ENCODE peak calls at places on chromosomes 12 and 14, in six cellular contexts. One of them, this sample, is unnamed.

GRCh38 chr12:104280703-104281458 is 22.7 kb upstream of the EID3 start:
- DNase-seq in cardiac muscle cell: peak; percentile 91
- DNase-seq in A549: peak; percentile 67
- DNase-seq in AG09309: peak; percentile 87
- DNase-seq in CD4-positive, alpha-beta T cell: no peak
- DNase-seq in activated CD8-positive, alpha-beta T cell treated with anti-CD3 and anti-CD28 coated beads for 36 hours: no peak
- DNase-seq in this sample: peak; percentile 90

GRCh38 chr12:113935459-113935858 is 30.7 kb downstream of the RBM19 start:
- DNase-seq in AG09309: no peak
- DNase-seq in activated CD8-positive, alpha-beta T cell treated with anti-CD3 and anti-CD28 coated beads for 36 hours: no peak
- DNase-seq in A549: no peak
- DNase-seq in CD4-positive, alpha-beta T cell: no peak
- DNase-seq in cardiac muscle cell: peak; percentile 14
- DNase-seq in this sample: no peak

GRCh38 chr12:65609359-65609771 is 214.9 kb upstream of the HMGA2 start:
- DNase-seq in AG09309: peak; percentile 90
- DNase-seq in cardiac muscle cell: peak; percentile 59
- DNase-seq in A549: no peak
- DNase-seq in activated CD8-positive, alpha-beta T cell treated with anti-CD3 and anti-CD28 coated beads for 36 hours: no peak
- DNase-seq in CD4-positive, alpha-beta T cell: no peak
- DNase-seq in this sample: peak; percentile 72

GRCh38 chr12:55934773-55935172 is 3.8 kb downstream of the DGKA start:
- DNase-seq in A549: no peak
- DNase-seq in cardiac muscle cell: no peak
- DNase-seq in CD4-positive, alpha-beta T cell: no peak
- DNase-seq in activated CD8-positive, alpha-beta T cell treated with anti-CD3 and anti-CD28 coated beads for 36 hours: no peak
- DNase-seq in AG09309: no peak
- DNase-seq in this sample: no peak

GRCh38 chr12:3313655-3314305 is 177.2 kb upstream of the PRMT8 start:
- DNase-seq in CD4-positive, alpha-beta T cell: no peak
- DNase-seq in cardiac muscle cell: peak; percentile 19
- DNase-seq in A549: peak; percentile 52
- DNase-seq in activated CD8-positive, alpha-beta T cell treated with anti-CD3 and anti-CD28 coated beads for 36 hours: peak; percentile 35
- DNase-seq in AG09309: no peak
- DNase-seq in this sample: no peak

GRCh38 chr14:85565862-85566296 is 35.9 kb downstream of the FLRT2 start:
- DNase-seq in A549: no peak
- DNase-seq in activated CD8-positive, alpha-beta T cell treated with anti-CD3 and anti-CD28 coated beads for 36 hours: no peak
- DNase-seq in AG09309: no peak
- DNase-seq in cardiac muscle cell: peak; percentile 48
- DNase-seq in CD4-positive, alpha-beta T cell: no peak
- DNase-seq in this sample: no peak

GRCh38 chr12:56189336-56189917 is at the start of gene SMARCC2:
- DNase-seq in activated CD8-positive, alpha-beta T cell treated with anti-CD3 and anti-CD28 coated beads for 36 hours: peak; percentile 91
- DNase-seq in cardiac muscle cell: peak; percentile 90
- DNase-seq in A549: peak; percentile 91
- DNase-seq in AG09309: peak; percentile 56
- DNase-seq in CD4-positive, alpha-beta T cell: peak; percentile 75
- DNase-seq in this sample: no peak

GRCh38 chr12:98935847-98936246 is 290.8 kb downstream of the APAF1 start:
- DNase-seq in CD4-positive, alpha-beta T cell: no peak
- DNase-seq in cardiac muscle cell: no peak
- DNase-seq in activated CD8-positive, alpha-beta T cell treated with anti-CD3 and anti-CD28 coated beads for 36 hours: no peak
- DNase-seq in AG09309: no peak
- DNase-seq in A549: no peak
- DNase-seq in this sample: no peak

GRCh38 chr14:95503365-95504134 is 12.9 kb downstream of the SYNE3 start:
- DNase-seq in cardiac muscle cell: no peak
- DNase-seq in activated CD8-positive, alpha-beta T cell treated with anti-CD3 and anti-CD28 coated beads for 36 hours: no peak
- DNase-seq in CD4-positive, alpha-beta T cell: no peak
- DNase-seq in A549: no peak
- DNase-seq in AG09309: no peak
- DNase-seq in this sample: no peak

GRCh38 chr12:7937867-7938506 is 2.0 kb upstream of the SLC2A3 start:
- DNase-seq in CD4-positive, alpha-beta T cell: no peak
- DNase-seq in A549: peak; percentile 55
- DNase-seq in activated CD8-positive, alpha-beta T cell treated with anti-CD3 and anti-CD28 coated beads for 36 hours: peak; percentile 72
- DNase-seq in cardiac muscle cell: peak; percentile 47
- DNase-seq in AG09309: no peak
- DNase-seq in this sample: no peak

GRCh38 chr12:11901687-11902524 is 168.8 kb upstream of the BCL2L14 start:
- DNase-seq in CD4-positive, alpha-beta T cell: no peak
- DNase-seq in A549: no peak
- DNase-seq in cardiac muscle cell: no peak
- DNase-seq in AG09309: no peak
- DNase-seq in activated CD8-positive, alpha-beta T cell treated with anti-CD3 and anti-CD28 coated beads for 36 hours: peak; percentile 78
- DNase-seq in this sample: no peak

GRCh38 chr12:118922405-118922804 is 58.9 kb upstream of the SRRM4 start:
- DNase-seq in CD4-positive, alpha-beta T cell: no peak
- DNase-seq in A549: no peak
- DNase-seq in cardiac muscle cell: no peak
- DNase-seq in activated CD8-positive, alpha-beta T cell treated with anti-CD3 and anti-CD28 coated beads for 36 hours: no peak
- DNase-seq in AG09309: no peak
- DNase-seq in this sample: no peak

GRCh38 chr14:68576031-68576430 is 216.8 kb downstream of the ZFP36L1 start:
- DNase-seq in activated CD8-positive, alpha-beta T cell treated with anti-CD3 and anti-CD28 coated beads for 36 hours: no peak
- DNase-seq in CD4-positive, alpha-beta T cell: no peak
- DNase-seq in cardiac muscle cell: no peak
- DNase-seq in AG09309: no peak
- DNase-seq in A549: no peak
- DNase-seq in this sample: no peak

GRCh38 chr14:53020193-53020932 is 69.5 kb upstream of the FERMT2 start:
- DNase-seq in A549: no peak
- DNase-seq in CD4-positive, alpha-beta T cell: no peak
- DNase-seq in AG09309: no peak
- DNase-seq in cardiac muscle cell: no peak
- DNase-seq in activated CD8-positive, alpha-beta T cell treated with anti-CD3 and anti-CD28 coated beads for 36 hours: no peak
- DNase-seq in this sample: no peak

GRCh38 chr12:92162079-92162478 is 16.4 kb upstream of the BTG1 start:
- DNase-seq in CD4-positive, alpha-beta T cell: no peak
- DNase-seq in A549: no peak
- DNase-seq in cardiac muscle cell: no peak
- DNase-seq in activated CD8-positive, alpha-beta T cell treated with anti-CD3 and anti-CD28 coated beads for 36 hours: no peak
- DNase-seq in AG09309: no peak
- DNase-seq in this sample: no peak

GRCh38 chr12:50528800-50529199 is 24.0 kb downstream of the DIP2B start:
- DNase-seq in cardiac muscle cell: no peak
- DNase-seq in A549: no peak
- DNase-seq in activated CD8-positive, alpha-beta T cell treated with anti-CD3 and anti-CD28 coated beads for 36 hours: no peak
- DNase-seq in CD4-positive, alpha-beta T cell: no peak
- DNase-seq in AG09309: no peak
- DNase-seq in this sample: no peak

GRCh38 chr12:131981388-131981787 is 31.6 kb downstream of the EP400 start:
- DNase-seq in AG09309: no peak
- DNase-seq in CD4-positive, alpha-beta T cell: no peak
- DNase-seq in A549: no peak
- DNase-seq in activated CD8-positive, alpha-beta T cell treated with anti-CD3 and anti-CD28 coated beads for 36 hours: no peak
- DNase-seq in cardiac muscle cell: no peak
- DNase-seq in this sample: no peak

GRCh38 chr14:68535404-68536024 is 257.4 kb downstream of the ZFP36L1 start:
- DNase-seq in cardiac muscle cell: peak; percentile 58
- DNase-seq in A549: no peak
- DNase-seq in activated CD8-positive, alpha-beta T cell treated with anti-CD3 and anti-CD28 coated beads for 36 hours: no peak
- DNase-seq in AG09309: peak; percentile 76
- DNase-seq in CD4-positive, alpha-beta T cell: no peak
- DNase-seq in this sample: peak; percentile 73

GRCh38 chr14:92546347-92547053 is 32.9 kb downstream of the RIN3 start:
- DNase-seq in AG09309: no peak
- DNase-seq in A549: peak; percentile 44
- DNase-seq in activated CD8-positive, alpha-beta T cell treated with anti-CD3 and anti-CD28 coated beads for 36 hours: no peak
- DNase-seq in cardiac muscle cell: no peak
- DNase-seq in CD4-positive, alpha-beta T cell: no peak
- DNase-seq in this sample: no peak

GRCh38 chr12:131831635-131832041 is 3.4 kb downstream of the MMP17 start:
- DNase-seq in activated CD8-positive, alpha-beta T cell treated with anti-CD3 and anti-CD28 coated beads for 36 hours: no peak
- DNase-seq in AG09309: peak; percentile 66
- DNase-seq in CD4-positive, alpha-beta T cell: no peak
- DNase-seq in cardiac muscle cell: peak; percentile 94
- DNase-seq in A549: no peak
- DNase-seq in this sample: peak; percentile 58

GRCh38 chr12:98741615-98742265 is 96.7 kb downstream of the APAF1 start:
- DNase-seq in CD4-positive, alpha-beta T cell: no peak
- DNase-seq in A549: no peak
- DNase-seq in AG09309: no peak
- DNase-seq in cardiac muscle cell: no peak
- DNase-seq in activated CD8-positive, alpha-beta T cell treated with anti-CD3 and anti-CD28 coated beads for 36 hours: peak; percentile 20
- DNase-seq in this sample: no peak

GRCh38 chr12:122202017-122202416 is 1.5 kb upstream of the B3GNT4 start:
- DNase-seq in AG09309: no peak
- DNase-seq in A549: no peak
- DNase-seq in CD4-positive, alpha-beta T cell: no peak
- DNase-seq in cardiac muscle cell: no peak
- DNase-seq in activated CD8-positive, alpha-beta T cell treated with anti-CD3 and anti-CD28 coated beads for 36 hours: no peak
- DNase-seq in this sample: no peak

GRCh38 chr12:130041983-130042812 is 120.1 kb upstream of the FZD10 start:
- DNase-seq in CD4-positive, alpha-beta T cell: peak; percentile 13
- DNase-seq in AG09309: no peak
- DNase-seq in activated CD8-positive, alpha-beta T cell treated with anti-CD3 and anti-CD28 coated beads for 36 hours: peak; percentile 69
- DNase-seq in A549: peak; percentile 22
- DNase-seq in cardiac muscle cell: no peak
- DNase-seq in this sample: no peak

GRCh38 chr12:70670948-70671347 is 33.7 kb upstream of the PTPRB start:
- DNase-seq in activated CD8-positive, alpha-beta T cell treated with anti-CD3 and anti-CD28 coated beads for 36 hours: no peak
- DNase-seq in AG09309: no peak
- DNase-seq in cardiac muscle cell: no peak
- DNase-seq in A549: no peak
- DNase-seq in CD4-positive, alpha-beta T cell: no peak
- DNase-seq in this sample: no peak

GRCh38 chr12:120835657-120836056 is 68.5 kb downstream of the SPPL3 start:
- DNase-seq in AG09309: no peak
- DNase-seq in A549: no peak
- DNase-seq in CD4-positive, alpha-beta T cell: no peak
- DNase-seq in activated CD8-positive, alpha-beta T cell treated with anti-CD3 and anti-CD28 coated beads for 36 hours: no peak
- DNase-seq in cardiac muscle cell: no peak
- DNase-seq in this sample: no peak

GRCh38 chr12:122964439-122965257 is 1.6 kb downstream of the ABCB9 start:
- DNase-seq in AG09309: no peak
- DNase-seq in activated CD8-positive, alpha-beta T cell treated with anti-CD3 and anti-CD28 coated beads for 36 hours: no peak
- DNase-seq in CD4-positive, alpha-beta T cell: no peak
- DNase-seq in A549: no peak
- DNase-seq in cardiac muscle cell: no peak
- DNase-seq in this sample: no peak

GRCh38 chr14:106879241-106879640 is 1352.9 kb downstream of the TMEM121 start:
- DNase-seq in cardiac muscle cell: no peak
- DNase-seq in activated CD8-positive, alpha-beta T cell treated with anti-CD3 and anti-CD28 coated beads for 36 hours: peak; percentile 91
- DNase-seq in CD4-positive, alpha-beta T cell: no peak
- DNase-seq in AG09309: no peak
- DNase-seq in A549: peak; percentile 23
- DNase-seq in this sample: no peak
- TF ChIP-seq CTCF in cardiac muscle cell: no peak
- TF ChIP-seq CTCF in activated CD8-positive, alpha-beta T cell treated with anti-CD3 and anti-CD28 coated beads for 36 hours: peak; percentile 82
- TF ChIP-seq CTCF in CD4-positive, alpha-beta T cell: peak; percentile 39
- TF ChIP-seq CTCF in AG09309: no peak
- TF ChIP-seq CTCF in A549: peak; percentile 47
- TF ChIP-seq CTCF in this sample: no peak

GRCh38 chr12:27451416-27451815 is 4.9 kb downstream of the SMCO2 start:
- DNase-seq in cardiac muscle cell: peak; percentile 14
- DNase-seq in CD4-positive, alpha-beta T cell: no peak
- DNase-seq in activated CD8-positive, alpha-beta T cell treated with anti-CD3 and anti-CD28 coated beads for 36 hours: no peak
- DNase-seq in A549: no peak
- DNase-seq in AG09309: no peak
- DNase-seq in this sample: no peak

GRCh38 chr12:27453462-27453861 is 6.9 kb downstream of the SMCO2 start:
- DNase-seq in AG09309: no peak
- DNase-seq in CD4-positive, alpha-beta T cell: no peak
- DNase-seq in activated CD8-positive, alpha-beta T cell treated with anti-CD3 and anti-CD28 coated beads for 36 hours: no peak
- DNase-seq in cardiac muscle cell: peak; percentile 47
- DNase-seq in A549: no peak
- DNase-seq in this sample: no peak

GRCh38 chr12:27449011-27449410 is 2.5 kb downstream of the SMCO2 start:
- DNase-seq in CD4-positive, alpha-beta T cell: no peak
- DNase-seq in AG09309: no peak
- DNase-seq in cardiac muscle cell: no peak
- DNase-seq in A549: no peak
- DNase-seq in activated CD8-positive, alpha-beta T cell treated with anti-CD3 and anti-CD28 coated beads for 36 hours: no peak
- DNase-seq in this sample: no peak

GRCh38 chr12:27447761-27448160 is 1.2 kb downstream of the SMCO2 start:
- DNase-seq in A549: no peak
- DNase-seq in AG09309: no peak
- DNase-seq in cardiac muscle cell: no peak
- DNase-seq in CD4-positive, alpha-beta T cell: no peak
- DNase-seq in activated CD8-positive, alpha-beta T cell treated with anti-CD3 and anti-CD28 coated beads for 36 hours: no peak
- DNase-seq in this sample: no peak

DNA sequence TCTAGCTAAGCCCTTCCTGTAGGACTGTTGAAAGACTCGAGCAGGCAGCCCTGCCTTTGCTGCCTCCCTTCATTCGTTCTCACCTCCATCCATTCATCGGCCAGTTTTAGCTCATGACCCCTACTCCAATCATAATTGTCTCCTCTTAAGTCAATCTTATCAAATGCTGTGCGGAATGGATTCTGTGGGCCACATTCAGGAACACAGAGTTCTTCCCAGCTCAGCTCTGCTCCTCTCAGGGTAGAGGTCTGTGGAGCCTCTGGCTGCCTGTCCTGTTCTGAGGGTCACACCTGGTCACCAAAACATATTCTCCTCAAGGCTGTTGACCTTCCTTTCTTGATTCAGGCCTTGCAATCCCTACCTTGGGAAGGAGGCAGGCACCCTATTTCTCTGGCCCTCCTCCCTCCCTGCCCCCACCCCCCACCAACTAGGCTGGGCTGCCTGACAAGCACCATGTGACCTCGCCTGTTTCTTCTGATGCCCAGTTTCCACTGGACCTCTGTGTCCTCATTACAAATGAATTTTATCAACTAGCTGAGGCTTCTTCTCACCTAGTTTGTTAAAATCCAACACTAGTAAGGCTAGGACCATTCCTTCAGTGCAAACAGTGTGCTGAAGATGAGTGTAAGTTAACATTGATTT is 3.5 kb downstream of the SMCO2 start:
- DNase-seq in activated CD8-positive, alpha-beta T cell treated with anti-CD3 and anti-CD28 coated beads for 36 hours: no peak
- DNase-seq in AG09309: no peak
- DNase-seq in cardiac muscle cell: no peak
- DNase-seq in CD4-positive, alpha-beta T cell: no peak
- DNase-seq in A549: no peak
- DNase-seq in this sample: no peak
- TF ChIP-seq CTCF in activated CD8-positive, alpha-beta T cell treated with anti-CD3 and anti-CD28 coated beads for 36 hours: no peak
- TF ChIP-seq CTCF in AG09309: no peak
- TF ChIP-seq CTCF in cardiac muscle cell: no peak
- TF ChIP-seq CTCF in CD4-positive, alpha-beta T cell: no peak
- TF ChIP-seq CTCF in A549: no peak
- TF ChIP-seq CTCF in this sample: no peak

GRCh38 chr14:99035268-99035667 is 236.7 kb downstream of the BCL11B start:
- DNase-seq in activated CD8-positive, alpha-beta T cell treated with anti-CD3 and anti-CD28 coated beads for 36 hours: no peak
- DNase-seq in CD4-positive, alpha-beta T cell: no peak
- DNase-seq in AG09309: no peak
- DNase-seq in cardiac muscle cell: peak; percentile 51
- DNase-seq in A549: no peak
- DNase-seq in this sample: no peak
- TF ChIP-seq CTCF in activated CD8-positive, alpha-beta T cell treated with anti-CD3 and anti-CD28 coated beads for 36 hours: no peak
- TF ChIP-seq CTCF in CD4-positive, alpha-beta T cell: no peak
- TF ChIP-seq CTCF in AG09309: no peak
- TF ChIP-seq CTCF in cardiac muscle cell: no peak
- TF ChIP-seq CTCF in A549: no peak
- TF ChIP-seq CTCF in this sample: no peak

GRCh38 chr12:67854351-67854750 is 134.9 kb upstream of the IFNG-AS1 start:
- DNase-seq in cardiac muscle cell: no peak
- DNase-seq in AG09309: no peak
- DNase-seq in A549: no peak
- DNase-seq in CD4-positive, alpha-beta T cell: no peak
- DNase-seq in activated CD8-positive, alpha-beta T cell treated with anti-CD3 and anti-CD28 coated beads for 36 hours: no peak
- DNase-seq in this sample: no peak

GRCh38 chr12:67853204-67853603 is 136.0 kb upstream of the IFNG-AS1 start:
- DNase-seq in CD4-positive, alpha-beta T cell: no peak
- DNase-seq in cardiac muscle cell: peak; percentile 58
- DNase-seq in AG09309: peak; percentile 66
- DNase-seq in A549: no peak
- DNase-seq in activated CD8-positive, alpha-beta T cell treated with anti-CD3 and anti-CD28 coated beads for 36 hours: no peak
- DNase-seq in this sample: peak; percentile 55

GRCh38 chr12:67855103-67855502 is 134.1 kb upstream of the IFNG-AS1 start:
- DNase-seq in A549: no peak
- DNase-seq in AG09309: no peak
- DNase-seq in cardiac muscle cell: no peak
- DNase-seq in CD4-positive, alpha-beta T cell: no peak
- DNase-seq in activated CD8-positive, alpha-beta T cell treated with anti-CD3 and anti-CD28 coated beads for 36 hours: no peak
- DNase-seq in this sample: no peak
- TF ChIP-seq CTCF in A549: no peak
- TF ChIP-seq CTCF in AG09309: no peak
- TF ChIP-seq CTCF in cardiac muscle cell: no peak
- TF ChIP-seq CTCF in CD4-positive, alpha-beta T cell: no peak
- TF ChIP-seq CTCF in activated CD8-positive, alpha-beta T cell treated with anti-CD3 and anti-CD28 coated beads for 36 hours: no peak
- TF ChIP-seq CTCF in this sample: no peak